ENCODE peak calls at places on chromosomes 1 and 21, in five cellular contexts. F is neural progenitor cell, V is lung, E is lower lobe of right lung, P is heart left ventricle. Y is an unnamed sample.

GRCh38 chr1:34155851-34156250 is 9.2 kb downstream of the CSMD2 start:
- DNase-seq in P (no peak), F (no peak), E (no peak), V (no peak), Y (peak; percentile 31)

GRCh38 chr1:208807446-208808117 is 563.4 kb upstream of the PLXNA2 start:
- DNase-seq in P (no peak), V (no peak), E (no peak), F (no peak), Y (peak; percentile 70)

GRCh38 chr1:41242645-41243171 is 602 bp upstream of the SCMH1 start:
- DNase-seq in E (no peak), V (no peak), P (no peak), F (peak; percentile 3), Y (no peak)

GRCh38 chr1:229199892-229200291 is 71.0 kb upstream of the RAB4A start:
- DNase-seq in F (no peak), P (no peak), V (no peak), E (peak; percentile 71), Y (peak; percentile 73)

GRCh38 chr1:213523781-213524398 is 463.9 kb upstream of the PROX1 start:
- DNase-seq in F (peak; percentile 13), P (no peak), V (no peak), E (no peak), Y (peak; percentile 6)

GRCh38 chr1:225651872-225652725 is 824 bp downstream of the ENAH start:
- DNase-seq in F (peak; percentile 66), E (no peak), V (no peak), P (no peak), Y (peak; percentile 67)

GRCh38 chr1:44592208-44593145 is 81.8 kb downstream of the TMEM53 start:
- DNase-seq in F (no peak), P (no peak), V (no peak), E (no peak), Y (no peak)

GRCh38 chr1:23930861-23931471 is 17.8 kb upstream of the CNR2 start:
- DNase-seq in V (peak; percentile 44), F (no peak), E (peak; percentile 67), P (no peak), Y (no peak)

GRCh38 chr1:200488375-200489165 is 78.7 kb upstream of the ZNF281 start:
- DNase-seq in V (peak; percentile 56), E (no peak), P (no peak), F (peak; percentile 81), Y (peak; percentile 35)

GRCh38 chr1:24643362-24644346 is 552 bp downstream of the SRRM1 start:
- DNase-seq in V (peak; percentile 48), F (peak; percentile 38), P (peak; percentile 78), E (no peak), Y (peak; percentile 25)

GRCh38 chr1:93468681-93469080 is 20.8 kb downstream of the FNBP1L start:
- DNase-seq in F (no peak), E (no peak), P (no peak), V (no peak), Y (no peak)

GRCh38 chr1:216903389-216903754 is 180.1 kb upstream of the ESRRG start:
- DNase-seq in V (no peak), E (no peak), P (no peak), F (no peak), Y (peak; percentile 70)

GRCh38 chr1:221887091-221887746 is 145.3 kb upstream of the DUSP10 start:
- DNase-seq in V (peak; percentile 40), F (no peak), P (peak; percentile 70), E (peak; percentile 50), Y (peak; percentile 95)

GRCh38 chr1:117339866-117340357 is 27.3 kb upstream of the MAN1A2 start:
- DNase-seq in F (no peak), V (no peak), E (no peak), P (no peak), Y (peak; percentile 12)

GRCh38 chr1:33387512-33388079 is 43.3 kb downstream of the PHC2 start:
- DNase-seq in P (no peak), F (no peak), V (no peak), E (no peak), Y (no peak)

GRCh38 chr1:23911924-23912323 is 1.2 kb downstream of the CNR2 start:
- DNase-seq in F (no peak), P (no peak), E (no peak), V (no peak), Y (no peak)

GRCh38 chr1:58932820-58933598 is 149.2 kb upstream of the JUN start:
- DNase-seq in E (peak; percentile 85), F (no peak), P (no peak), V (peak; percentile 92), Y (peak; percentile 77)

GRCh38 chr1:206685749-206686485 is 1.2 kb downstream of the MAPKAPK2 start:
- DNase-seq in V (peak; percentile 78), F (peak; percentile 82), E (peak; percentile 77), P (peak; percentile 84), Y (peak; percentile 62)

GRCh38 chr21:31908106-31909031 is 35.5 kb downstream of the HUNK start:
- DNase-seq in F (peak; percentile 24), V (peak; percentile 41), E (no peak), P (no peak), Y (peak; percentile 54)

GRCh38 chr1:46798820-46799219 is at the start of gene CYP4B1:
- DNase-seq in V (peak; percentile 85), E (peak; percentile 86), F (no peak), P (peak; percentile 84), Y (peak; percentile 23)

GRCh38 chr1:5971471-5972197 is 20.6 kb downstream of the NPHP4 start:
- DNase-seq in E (no peak), V (no peak), F (no peak), P (peak; percentile 32), Y (no peak)

GRCh38 chr21:17435565-17436543 is 77.0 kb upstream of the CXADR start:
- DNase-seq in F (no peak), E (no peak), V (no peak), P (no peak), Y (no peak)

GRCh38 chr1:92519043-92519442 is 32.3 kb upstream of the GFI1 start:
- DNase-seq in P (no peak), V (no peak), F (no peak), E (no peak), Y (no peak)

GRCh38 chr1:15882665-15883064 is 35.2 kb downstream of the SPEN start:
- DNase-seq in P (no peak), E (no peak), F (no peak), V (no peak), Y (peak; percentile 22)

GRCh38 chr1:89727517-89728312 is 93.1 kb upstream of the LRRC8D start:
- DNase-seq in P (no peak), V (no peak), E (no peak), F (no peak), Y (no peak)

GRCh38 chr1:191953516-191953915 is 204.7 kb upstream of the RGS18 start:
- DNase-seq in F (no peak), P (no peak), E (no peak), V (no peak), Y (no peak)

GRCh38 chr21:20874202-20874601 is 124.0 kb upstream of the NCAM2 start:
- DNase-seq in V (no peak), E (no peak), F (no peak), P (no peak), Y (no peak)

GRCh38 chr21:20875741-20876140 is 122.5 kb upstream of the NCAM2 start:
- DNase-seq in F (peak; percentile 13), E (no peak), P (no peak), V (no peak), Y (no peak)

GRCh38 chr21:20882462-20883415 is 115.5 kb upstream of the NCAM2 start:
- DNase-seq in F (peak; percentile 69), V (no peak), P (no peak), E (no peak), Y (peak; percentile 8)

DNA sequence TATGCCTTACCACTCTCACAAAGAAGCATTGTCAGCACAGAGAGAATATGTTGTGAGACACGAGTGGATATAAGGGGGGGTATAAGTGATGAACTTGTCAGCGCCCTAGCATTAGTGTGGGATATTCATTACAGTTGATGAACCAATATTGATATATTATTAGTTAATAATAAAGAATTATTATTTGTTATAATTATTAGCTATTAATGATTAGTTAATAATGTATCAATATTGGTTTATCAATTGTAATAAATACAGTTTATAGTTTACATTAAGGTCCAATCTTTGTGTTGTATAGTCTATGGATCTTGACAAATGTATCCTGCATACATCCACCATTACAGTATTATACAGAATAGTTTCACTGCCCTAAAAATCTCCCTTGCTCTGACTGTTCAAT is 120.2 kb upstream of the NCAM2 start:
- DNase-seq in P (no peak), F (no peak), E (no peak), V (no peak), Y (no peak)
- H3K9me3 ChIP-seq in P (no peaks in the 10 kb centered on the region), F (no peaks in the 10 kb centered on the region), E (no peaks in the 10 kb centered on the region), V (no peaks in the 10 kb centered on the region), Y (no peaks in the 10 kb centered on the region)

GRCh38 chr21:22125581-22125980 is 1127.4 kb downstream of the NCAM2 start:
- DNase-seq in V (no peak), F (no peak), E (no peak), P (no peak), Y (no peak)

DNA sequence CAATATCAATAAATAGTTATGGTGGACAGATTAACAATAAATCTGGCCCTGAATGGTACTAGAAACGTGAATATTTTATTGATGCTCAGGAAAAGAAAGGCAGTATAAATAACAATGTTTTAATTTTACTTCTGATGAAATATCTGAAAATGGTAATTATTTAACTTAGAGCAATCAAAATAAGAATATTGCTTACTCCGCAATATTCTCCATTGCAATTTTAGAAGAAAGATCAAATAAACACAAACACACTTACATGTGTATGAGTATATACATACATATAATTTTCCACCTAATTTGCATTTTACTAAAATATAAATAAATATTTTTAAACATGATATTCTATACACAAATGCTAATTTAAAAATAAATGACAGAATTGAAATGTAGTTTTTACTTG is 1130.5 kb downstream of the NCAM2 start:
- DNase-seq in E (no peak), P (no peak), F (no peak), V (no peak), Y (no peak)
- H3K9me3 ChIP-seq in E (no peaks in the 10 kb centered on the region), P (no peaks in the 10 kb centered on the region), F (no peaks in the 10 kb centered on the region), V (peaks cover 1% of the 10 kb centered on the region), Y (no peaks in the 10 kb centered on the region)

GRCh38 chr1:2928733-2929325 is 92.4 kb upstream of the ACTRT2 start:
- DNase-seq in P (no peak), V (no peak), E (no peak), F (no peak), Y (no peak)
- H3K9me3 ChIP-seq in P (no peaks in the 10 kb centered on the region), V (no peaks in the 10 kb centered on the region), E (no peaks in the 10 kb centered on the region), F (no peaks in the 10 kb centered on the region), Y (no peaks in the 10 kb centered on the region)

GRCh38 chr1:108190686-108191416 is 9.3 kb downstream of the SLC25A24 start:
- DNase-seq in F (no peak), V (peak; percentile 46), E (peak; percentile 51), P (no peak), Y (no peak)

GRCh38 chr1:108194051-108194450 is 6.1 kb downstream of the SLC25A24 start:
- DNase-seq in V (no peak), E (no peak), P (no peak), F (no peak), Y (no peak)

GRCh38 chr1:108190001-108190634 is 10.0 kb downstream of the SLC25A24 start:
- DNase-seq in P (no peak), F (no peak), E (no peak), V (no peak), Y (no peak)

GRCh38 chr1:108192581-108192980 is 7.6 kb downstream of the SLC25A24 start:
- DNase-seq in F (no peak), V (no peak), E (no peak), P (peak; percentile 56), Y (no peak)

DNA sequence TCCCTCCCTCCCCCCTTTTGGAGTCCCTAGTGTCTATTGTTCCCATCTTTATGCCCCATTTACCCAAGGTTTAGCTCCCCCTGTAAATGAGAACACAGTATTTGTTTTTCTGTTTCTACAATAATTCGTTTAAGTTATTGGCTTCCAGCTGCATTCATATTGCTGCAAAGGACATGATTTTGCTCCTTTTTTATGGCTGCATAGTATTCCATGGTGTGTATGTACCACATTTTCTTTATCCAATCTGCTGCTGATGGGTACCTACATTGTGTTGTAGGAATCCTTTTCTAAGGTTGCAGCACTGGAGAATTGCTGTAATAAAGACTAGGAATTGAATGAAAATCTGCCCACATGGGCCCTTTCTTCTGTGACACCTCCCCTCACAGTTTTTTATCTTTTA is 6.8 kb downstream of the SLC25A24 start:
- DNase-seq in E (no peak), V (no peak), P (no peak), F (no peak), Y (no peak)
- H3K9me3 ChIP-seq in E (no peaks in the 10 kb centered on the region), V (peaks cover 5% of the 10 kb centered on the region), P (peaks cover 5% of the 10 kb centered on the region), F (no peaks in the 10 kb centered on the region), Y (peaks cover 40% of the 10 kb centered on the region)

Y was measured in MG63.